ENCODE peak calls at places on chromosomes 13 and 19, in six cellular contexts. J, N, R, V, L and S are unnamed samples.
A peak's percentile ranks its signal among the peaks of the same experiment; 100 is the strongest.

GRCh38 chr19:36931684-36932083 is 15.6 kb downstream of the ZNF568 start:
- DNase-seq in L (no peak), V (no peak), N (no peak), R (no peak), J (no peak), S (no peak)

GRCh38 chr19:41437944-41438574 is 1.7 kb downstream of the DMAC2 start:
- DNase-seq in J (no peak), V (no peak), L (no peak), N (no peak), R (no peak), S (no peak)

GRCh38 chr19:51607077-51607476 is 23.1 kb downstream of the SIGLEC5 start:
- DNase-seq in L (no peak), R (no peak), J (no peak), V (peak; percentile 90), N (no peak), S (no peak)

GRCh38 chr13:20667857-20668256 is 35.6 kb upstream of the IL17D start:
- DNase-seq in N (no peak), L (no peak), V (no peak), R (no peak), J (peak; percentile 3), S (no peak)

GRCh38 chr13:28459911-28460310 is 35.0 kb downstream of the FLT1 start:
- DNase-seq in N (no peak), V (no peak), J (no peak), R (no peak), L (no peak), S (no peak)

GRCh38 chr19:28184997-28185396 is 1028.0 kb downstream of the UQCRFS1 start:
- DNase-seq in L (no peak), J (no peak), N (no peak), R (peak; percentile 16), V (no peak), S (no peak)

GRCh38 chr13:44747179-44747578 is 171.0 kb upstream of the TSC22D1 start:
- DNase-seq in R (no peak), V (no peak), N (no peak), J (no peak), L (no peak), S (no peak)

GRCh38 chr13:75656590-75656989 is 20.5 kb downstream of the LMO7 start:
- DNase-seq in L (no peak), N (no peak), V (no peak), J (peak; percentile 39), R (no peak), S (no peak)

GRCh38 chr19:1492474-1493006 is 1.6 kb downstream of the REEP6 start:
- DNase-seq in V (no peak), L (no peak), R (no peak), J (no peak), N (peak; percentile 79), S (no peak)

DNA sequence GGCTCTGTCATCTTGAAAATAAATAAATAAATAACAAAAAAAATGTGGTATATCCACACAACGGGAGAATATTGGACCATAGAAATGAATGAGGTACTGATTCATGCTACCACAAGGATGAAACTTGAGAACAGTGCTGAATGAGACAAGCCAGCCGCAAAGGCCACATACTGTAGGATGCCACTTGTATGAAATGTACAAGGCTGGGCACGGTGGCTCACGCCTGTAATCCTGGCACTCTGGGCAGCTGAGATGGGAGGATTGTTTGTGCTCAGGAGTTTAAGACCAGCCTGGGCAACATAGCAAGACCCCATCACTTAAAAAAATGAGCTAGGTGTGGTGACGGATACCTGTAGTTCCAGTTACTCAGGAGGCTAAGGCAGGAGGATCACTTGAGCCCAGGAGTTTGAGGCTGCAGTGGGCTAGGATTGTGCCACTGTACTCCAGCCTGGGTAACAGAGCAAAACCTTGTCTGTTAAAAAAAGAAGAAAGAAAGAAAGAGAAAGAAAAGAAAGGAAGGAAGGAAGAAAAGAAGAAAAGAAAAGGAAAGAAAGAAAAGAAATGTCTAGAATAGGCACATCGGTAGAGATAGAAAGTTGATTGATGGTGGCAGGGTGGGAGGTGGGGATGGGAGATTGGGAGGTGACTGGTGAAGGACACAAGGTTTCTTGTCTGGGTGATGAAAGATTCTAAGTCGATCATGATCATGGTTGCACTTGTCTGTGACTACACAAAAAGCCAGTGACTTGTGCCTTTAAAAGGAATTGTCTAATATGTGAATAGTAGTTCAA is 20.3 kb downstream of the HPN start:
- DNase-seq in V (no peak), J (peak; percentile 34), L (no peak), R (no peak), N (no peak), S (no peak)
- TF ChIP-seq BHLHE40 in V (no peak), J (no peak), L (no peak), R (no peak), N (no peak), S (no peak)

DNA sequence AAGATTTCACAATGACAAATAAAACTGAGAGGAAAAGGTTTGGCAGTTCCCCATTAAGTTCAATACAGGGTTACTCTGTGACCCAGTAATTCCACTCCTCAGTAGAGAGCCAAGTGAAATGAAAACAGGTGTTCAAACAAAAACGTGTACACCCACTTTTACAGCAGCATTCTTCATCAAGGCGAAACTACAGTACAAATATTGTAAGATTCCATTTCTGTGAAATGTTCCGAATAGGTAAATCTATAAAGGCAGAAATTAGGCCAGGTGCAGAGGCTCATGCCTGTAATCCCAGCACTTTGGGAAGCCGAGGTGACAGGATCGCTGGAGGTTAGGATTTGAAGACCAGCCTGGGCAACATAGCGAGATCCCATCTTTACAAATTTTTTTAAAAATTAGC is 8.9 kb upstream of the GDF15 start:
- DNase-seq in R (peak; percentile 79), N (no peak), V (no peak), L (no peak), J (no peak), S (no peak)
- TF ChIP-seq BHLHE40 in R (no peak), N (no peak), V (no peak), L (no peak), J (no peak), S (no peak)

GRCh38 chr13:66222127-66222526 is 1008.0 kb downstream of the PCDH9 start:
- DNase-seq in R (no peak), N (no peak), J (no peak), L (no peak), V (no peak), S (no peak)

GRCh38 chr13:66216723-66217122 is 1013.4 kb downstream of the PCDH9 start:
- DNase-seq in L (no peak), R (no peak), V (no peak), J (no peak), N (no peak), S (no peak)

GRCh38 chr13:66218583-66218982 is 1011.6 kb downstream of the PCDH9 start:
- DNase-seq in N (no peak), J (no peak), L (no peak), R (no peak), V (no peak), S (no peak)

GRCh38 chr13:66222926-66223325 is 1007.2 kb downstream of the PCDH9 start:
- DNase-seq in N (no peak), J (no peak), V (no peak), R (no peak), L (no peak), S (no peak)

GRCh38 chr13:66219493-66219892 is 1010.6 kb downstream of the PCDH9 start:
- DNase-seq in L (no peak), V (no peak), N (no peak), R (no peak), J (no peak), S (no peak)
- TF ChIP-seq BHLHE40 in L (no peak), V (no peak), N (no peak), R (no peak), J (no peak), S (no peak)

GRCh38 chr19:54104998-54105715 is 2.5 kb downstream of the NDUFA3 start:
- DNase-seq in V (no peak), J (no peak), N (no peak), R (no peak), L (no peak), S (no peak)

GRCh38 chr19:54106716-54107115 is 4.1 kb downstream of the NDUFA3 start:
- DNase-seq in L (no peak), N (no peak), R (no peak), V (no peak), J (no peak), S (no peak)

GRCh38 chr19:54107876-54108490 is 5.3 kb downstream of the NDUFA3 start:
- DNase-seq in J (no peak), L (no peak), R (no peak), V (no peak), N (no peak), S (no peak)

GRCh38 chr19:54108496-54108895 is 5.8 kb downstream of the NDUFA3 start:
- DNase-seq in L (no peak), V (no peak), R (no peak), J (no peak), N (no peak), S (no peak)

DNA sequence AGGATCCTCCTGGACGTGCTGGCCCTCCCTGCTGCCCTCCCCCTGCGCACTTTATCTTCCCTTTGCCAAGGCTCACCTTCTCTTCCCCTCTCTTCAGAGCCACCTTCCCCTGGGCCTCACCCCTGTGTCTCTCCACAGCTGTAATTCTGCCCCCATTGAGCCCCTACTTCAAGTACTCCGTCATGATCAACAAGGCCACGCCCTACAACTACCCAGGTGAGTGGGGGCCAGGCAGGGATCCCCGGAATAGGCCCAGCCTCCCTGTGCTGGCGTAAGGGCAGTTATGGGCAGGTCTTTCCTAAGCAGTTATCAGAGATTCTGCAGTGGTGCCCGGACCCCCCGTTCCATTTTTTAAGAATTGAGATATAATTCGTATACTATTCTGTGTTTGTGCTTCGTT is 3.1 kb downstream of the NDUFA3 start:
- DNase-seq in J (no peak), V (no peak), N (no peak), L (no peak), R (no peak), S (no peak)
- TF ChIP-seq BHLHE40 in J (no peak), V (no peak), N (no peak), L (no peak), R (no peak), S (no peak)

GRCh38 chr19:31348416-31349159 is 648 bp downstream of the TSHZ3 start:
- DNase-seq in J (no peak), N (no peak), R (peak; percentile 47), V (no peak), L (no peak), S (no peak)
- TF ChIP-seq BHLHE40 in J (no peak), N (no peak), R (no peak), V (no peak), L (no peak), S (no peak)

GRCh38 chr13:47409778-47410177 is 512.9 kb upstream of the HTR2A start:
- DNase-seq in J (no peak), L (no peak), N (no peak), R (no peak), V (no peak), S (no peak)

GRCh38 chr13:47408546-47409319 is 511.9 kb upstream of the HTR2A start:
- DNase-seq in J (no peak), L (no peak), N (no peak), R (peak; percentile 9), V (no peak), S (no peak)

GRCh38 chr13:47415048-47415447 is 518.2 kb upstream of the HTR2A start:
- DNase-seq in L (no peak), V (no peak), J (no peak), N (no peak), R (no peak), S (no peak)

GRCh38 chr13:47417485-47417884 is 520.6 kb upstream of the HTR2A start:
- DNase-seq in R (no peak), V (no peak), N (no peak), J (no peak), L (no peak), S (no peak)

GRCh38 chr13:47413112-47413511 is 516.3 kb upstream of the HTR2A start:
- DNase-seq in L (no peak), V (no peak), J (peak; percentile 34), N (no peak), R (no peak), S (no peak)
- TF ChIP-seq BHLHE40 in L (no peak), V (no peak), J (no peak), N (no peak), R (no peak), S (no peak)